ENCODE peak calls at places on chromosome 19, in seven cellular contexts. O, D, N, G, U, R and Y are unnamed samples.

GRCh38 chr19:3867971-3868769 is 668 bp downstream of the ZFR2 start:
- DNase-seq in D (no peak), G (no peak), N (no peak), O (no peak), U (no peak), R (no peak), Y (no peak)

GRCh38 chr19:15062036-15062435 is 12.8 kb downstream of the CASP14 start:
- DNase-seq in N (no peak), D (no peak), R (no peak), O (no peak), G (no peak), U (no peak), Y (no peak)

GRCh38 chr19:42198676-42199439 is 18.6 kb downstream of the DEDD2 start:
- DNase-seq in O (no peak), U (no peak), N (no peak), D (no peak), G (no peak), R (peak), Y (no peak)

GRCh38 chr19:3710265-3710812 is 2.2 kb downstream of the TJP3 start:
- DNase-seq in G (no peak), N (peak), D (no peak), O (peak), U (no peak), R (no peak), Y (peak)

GRCh38 chr19:16045171-16045570 is 31.1 kb upstream of the TPM4 start:
- DNase-seq in D (no peak), G (no peak), R (no peak), N (no peak), O (no peak), U (no peak), Y (no peak)

GRCh38 chr19:3243851-3244700 is 19.6 kb downstream of the CELF5 start:
- DNase-seq in O (peak), D (no peak), G (peak), U (peak), R (peak), N (no peak), Y (peak)

GRCh38 chr19:50664204-50664603 is 15.0 kb downstream of the C19orf81 start:
- DNase-seq in D (no peak), N (no peak), G (no peak), R (no peak), O (no peak), U (no peak), Y (no peak)

GRCh38 chr19:39008137-39008536 is 24.2 kb downstream of the FBXO27 start:
- DNase-seq in N (no peak), R (no peak), G (no peak), U (no peak), D (no peak), O (no peak), Y (no peak)

GRCh38 chr19:49222011-49222410 is 64.4 kb downstream of the TRPM4 start:
- DNase-seq in U (no peak), O (no peak), N (no peak), R (no peak), G (no peak), D (no peak), Y (no peak)

GRCh38 chr19:3494051-3494450 is 6.4 kb downstream of the DOHH start:
- DNase-seq in O (peak), G (peak), D (no peak), R (no peak), U (peak), N (no peak), Y (peak)

GRCh38 chr19:38736036-38736412 is 8.2 kb downstream of the CAPN12 start:
- DNase-seq in G (peak), O (peak), R (peak), D (no peak), N (peak), U (peak), Y (peak)

GRCh38 chr19:1650627-1651009 is 1.8 kb downstream of the TCF3 start:
- DNase-seq in G (no peak), D (no peak), O (no peak), U (no peak), R (peak), N (no peak), Y (no peak)

GRCh38 chr19:35208121-35208520 is 20.4 kb downstream of the FAM187B start:
- DNase-seq in R (no peak), O (no peak), D (no peak), N (no peak), U (no peak), G (no peak), Y (peak)

GRCh38 chr19:33408116-33408515 is 34.6 kb downstream of the CEBPG start:
- DNase-seq in D (no peak), O (no peak), G (no peak), R (no peak), N (no peak), U (no peak), Y (no peak)

GRCh38 chr19:41569481-41570150 is 6.3 kb upstream of the CEACAM21 start:
- DNase-seq in G (no peak), D (no peak), R (no peak), U (no peak), O (no peak), N (no peak), Y (no peak)

GRCh38 chr19:42069619-42070293 is at the start of gene GRIK5:
- DNase-seq in O (no peak), U (no peak), N (no peak), R (no peak), D (no peak), G (peak), Y (no peak)

GRCh38 chr19:35168261-35168660 is 13.7 kb downstream of the FXYD5 start:
- DNase-seq in D (no peak), O (no peak), U (peak), R (no peak), N (no peak), G (no peak), Y (no peak)

GRCh38 chr19:17043744-17044143 is 17.1 kb upstream of the CPAMD8 start:
- DNase-seq in N (no peak), D (no peak), U (no peak), O (no peak), G (no peak), R (no peak), Y (no peak)

GRCh38 chr19:15187026-15188007 is 13.5 kb downstream of the NOTCH3 start:
- DNase-seq in R (no peak), N (no peak), D (no peak), O (no peak), U (peak), G (no peak), Y (peak)

GRCh38 chr19:34336781-34337271 is 28.2 kb upstream of the GPI start:
- DNase-seq in O (no peak), R (peak), U (peak), N (no peak), G (peak), D (no peak), Y (peak)

GRCh38 chr19:4970558-4971423 is 1.9 kb downstream of the KDM4B start:
- DNase-seq in G (no peak), O (no peak), R (peak), N (peak), U (peak), D (no peak), Y (no peak)

GRCh38 chr19:51861870-51862622 is 25.7 kb downstream of the ZNF577 start:
- DNase-seq in D (no peak), U (no peak), O (no peak), R (no peak), N (no peak), G (no peak), Y (no peak)

GRCh38 chr19:30373593-30373992 is 1.4 kb downstream of the ZNF536 start:
- DNase-seq in U (no peak), G (no peak), O (no peak), N (no peak), D (no peak), R (no peak), Y (no peak)

GRCh38 chr19:58021541-58022282 is 12.1 kb upstream of the ZSCAN1 start:
- DNase-seq in G (no peak), D (no peak), N (peak), U (peak), O (peak), R (peak), Y (no peak)

GRCh38 chr19:31402931-31403330 is 53.7 kb upstream of the TSHZ3 start:
- DNase-seq in R (no peak), G (no peak), N (no peak), U (no peak), D (no peak), O (no peak), Y (no peak)

GRCh38 chr19:54430306-54431254 is 15.3 kb downstream of the TTYH1 start:
- DNase-seq in O (no peak), D (no peak), N (peak), R (no peak), G (peak), U (peak), Y (peak)

GRCh38 chr19:9306443-9306842 is 3.2 kb downstream of the ZNF699 start:
- DNase-seq in U (peak), N (no peak), D (peak), G (no peak), O (no peak), R (no peak), Y (no peak)

GRCh38 chr19:16756649-16757048 is 37.0 kb downstream of the NWD1 start:
- DNase-seq in G (no peak), D (no peak), O (no peak), N (no peak), U (no peak), R (no peak), Y (no peak)

GRCh38 chr19:12974301-12975220 is 5.2 kb downstream of the DAND5 start:
- DNase-seq in U (peak), G (no peak), N (no peak), D (no peak), R (no peak), O (peak), Y (no peak)

GRCh38 chr19:13016628-13017305 is 21.5 kb downstream of the NFIX start:
- DNase-seq in G (no peak), N (no peak), R (no peak), O (no peak), D (no peak), U (no peak), Y (no peak)

GRCh38 chr19:49515767-49516166 is 3.3 kb downstream of the FCGRT start:
- DNase-seq in N (no peak), U (no peak), G (no peak), R (no peak), D (no peak), O (no peak), Y (no peak)

GRCh38 chr19:36067681-36068080 is 13.0 kb downstream of the WDR62 start:
- DNase-seq in U (no peak), N (no peak), O (no peak), G (no peak), R (no peak), D (no peak), Y (no peak)

GRCh38 chr19:44757735-44758505 is 9.4 kb downstream of the BCL3 start:
- DNase-seq in O (no peak), G (peak), U (no peak), N (peak), D (no peak), R (no peak), Y (no peak)

GRCh38 chr19:50025794-50026549 is at the start of gene ZNF473:
- DNase-seq in N (peak), G (peak), U (peak), O (peak), R (peak), D (no peak), Y (peak)

GRCh38 chr19:18340990-18341868 is 831 bp downstream of the PGPEP1 start:
- DNase-seq in G (no peak), U (peak), R (peak), N (peak), O (peak), D (no peak), Y (peak)

GRCh38 chr19:38543807-38544568 is 73.8 kb downstream of the MAP4K1 start:
- DNase-seq in D (peak), R (peak), U (peak), O (peak), G (no peak), N (peak), Y (peak)

GRCh38 chr19:57302020-57302465 is 18.2 kb upstream of the ZNF543 start:
- DNase-seq in N (no peak), R (no peak), G (no peak), D (peak), O (no peak), U (peak), Y (no peak)

GRCh38 chr19:58154287-58154678 is 3.7 kb upstream of the ZNF329 start:
- DNase-seq in G (peak), N (peak), O (no peak), U (peak), D (no peak), R (no peak), Y (no peak)

GRCh38 chr19:2291185-2291751 is 9.3 kb upstream of the PEAK3 start:
- DNase-seq in R (no peak), D (no peak), G (no peak), N (no peak), U (no peak), O (no peak), Y (no peak)